ENCODE peak calls at places on chromosomes 4 and X, in four cellular contexts. W, Z, A and R are unnamed samples.

GRCh38 chrX:24506082-24506481 is 41.0 kb downstream of the PDK3 start:
- DNase-seq in W (no peak), Z (peak; percentile 28), A (no peak), R (peak; percentile 62)

GRCh38 chr4:163762756-163763155 is 268.3 kb downstream of the TMA16 start:
- DNase-seq in W (no peak), Z (no peak), A (no peak), R (no peak)

GRCh38 chr4:182862921-182863320 is 54.3 kb downstream of the DCTD start:
- DNase-seq in W (no peak), Z (no peak), A (no peak), R (no peak)

GRCh38 chr4:69096111-69096656 is at the start of gene UGT2B7:
- DNase-seq in W (no peak), Z (peak; percentile 29), A (no peak), R (no peak)

GRCh38 chr4:133868856-133869255 is 332.7 kb downstream of the PABPC4L start:
- DNase-seq in W (no peak), Z (no peak), A (no peak), R (no peak)

GRCh38 chrX:10138726-10139125 is 18.0 kb upstream of the CLCN4 start:
- DNase-seq in W (no peak), Z (no peak), A (no peak), R (no peak)

GRCh38 chr4:126306152-126306869 is 991.6 kb downstream of the FAT4 start:
- DNase-seq in W (no peak), Z (no peak), A (no peak), R (no peak)

GRCh38 chrX:103883533-103883932 is 51.5 kb upstream of the RAB9B start:
- DNase-seq in W (no peak), Z (no peak), A (no peak), R (no peak)

GRCh38 chr4:577499-578450 is 1.7 kb upstream of the TMEM271 start:
- DNase-seq in W (no peak), Z (peak; percentile 8), A (peak; percentile 52), R (no peak)

GRCh38 chrX:129478516-129478915 is 44.8 kb downstream of the SMARCA1 start:
- DNase-seq in W (no peak), Z (peak; percentile 63), A (no peak), R (no peak)

GRCh38 chr4:137310593-137311490 is 221.5 kb downstream of the PCDH18 start:
- DNase-seq in W (no peak), Z (peak; percentile 88), A (peak; percentile 3), R (no peak)

GRCh38 chr4:7425591-7426468 is 8.9 kb downstream of the PSAPL1 start:
- DNase-seq in W (no peak), Z (no peak), A (peak; percentile 21), R (no peak)

GRCh38 chr4:15197005-15197404 is 194.7 kb downstream of the CPEB2 start:
- DNase-seq in W (no peak), Z (peak; percentile 8), A (peak; percentile 35), R (peak; percentile 8)

GRCh38 chr4:44493924-44494323 is 45.3 kb upstream of the KCTD8 start:
- DNase-seq in W (peak; percentile 9), Z (peak; percentile 3), A (peak; percentile 8), R (no peak)

GRCh38 chr4:176259330-176260090 is 9.5 kb downstream of the ASB5 start:
- DNase-seq in W (no peak), Z (peak; percentile 58), A (no peak), R (peak; percentile 39)

GRCh38 chr4:113951263-113951662 is 28.2 kb downstream of the ARSJ start:
- DNase-seq in W (no peak), Z (peak; percentile 68), A (no peak), R (no peak)

GRCh38 chrX:47568656-47569295 is 7.8 kb downstream of the ARAF start:
- DNase-seq in W (no peak), Z (no peak), A (peak; percentile 68), R (no peak)

GRCh38 chr4:182448281-182449151 is 205.3 kb downstream of the TENM3 start:
- DNase-seq in W (peak; percentile 58), Z (peak; percentile 90), A (peak; percentile 97), R (peak; percentile 57)

GRCh38 chrX:110450050-110450449 is 91.4 kb downstream of the RTL9 start:
- DNase-seq in W (peak; percentile 73), Z (peak; percentile 20), A (peak; percentile 77), R (peak; percentile 55)

GRCh38 chrX:130682990-130683389 is 220.0 kb downstream of the ENOX2 start:
- DNase-seq in W (no peak), Z (peak; percentile 37), A (no peak), R (no peak)

GRCh38 chrX:50962156-50962555 is 51.6 kb downstream of the BMP15 start:
- DNase-seq in W (no peak), Z (no peak), A (no peak), R (no peak)

GRCh38 chr4:158050942-158051341 is 121.9 kb downstream of the GASK1B start:
- DNase-seq in W (no peak), Z (no peak), A (no peak), R (no peak)

DNA sequence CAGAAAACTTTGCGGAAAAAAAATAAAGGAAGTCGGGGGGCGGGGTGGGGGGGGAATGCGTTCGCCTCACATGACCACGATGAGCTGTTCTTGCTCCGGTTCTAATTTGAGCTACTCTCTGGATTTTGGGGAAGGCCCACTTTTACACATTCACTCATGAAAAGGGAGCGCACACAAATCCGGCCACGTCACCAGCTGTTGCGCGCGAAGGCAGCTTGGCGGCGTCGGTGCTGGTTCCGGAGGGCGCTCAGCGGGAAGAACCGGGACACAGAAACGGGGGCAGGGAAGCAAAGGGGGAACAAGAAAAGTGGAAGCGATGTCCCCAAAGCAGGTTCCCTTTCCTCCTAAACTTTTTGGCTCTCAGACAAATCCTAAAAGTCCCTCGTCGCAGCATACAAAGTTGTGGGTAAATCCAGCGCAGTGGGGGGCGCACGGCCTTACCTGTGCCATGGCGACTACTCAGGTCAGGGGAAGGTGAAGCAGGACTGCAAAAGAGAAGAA is 590 bp downstream of the ANXA5 start:
- DNase-seq in W (peak; percentile 12), Z (peak; percentile 79), A (peak; percentile 26), R (no peak)
- H2AFZ ChIP-seq in W (peak overlapping the region; percentile 97), Z (peak overlapping the region; percentile 14), A (peak overlapping the region; percentile 31), R (peak overlapping the region; percentile 93)

GRCh38 chr4:170497729-170498128 is 408.0 kb upstream of the AADAT start:
- DNase-seq in W (no peak), Z (no peak), A (no peak), R (no peak)

GRCh38 chr4:170491981-170492380 is 402.2 kb upstream of the AADAT start:
- DNase-seq in W (no peak), Z (no peak), A (no peak), R (no peak)

GRCh38 chr4:170497105-170497504 is 407.3 kb upstream of the AADAT start:
- DNase-seq in W (no peak), Z (no peak), A (peak; percentile 3), R (no peak)
- H2AFZ ChIP-seq in W (no peak overlapping the region), Z (peak overlapping the region; percentile 40), A (peak overlapping the region; percentile 70), R (peak overlapping the region; percentile 78)

GRCh38 chrX:150377010-150377409 is 13.9 kb downstream of the MAMLD1 start:
- DNase-seq in W (no peak), Z (no peak), A (no peak), R (no peak)
- H2AFZ ChIP-seq in W (no peak overlapping the region), Z (no peak overlapping the region), A (no peak overlapping the region), R (no peak overlapping the region)

GRCh38 chr4:20883677-20884076 is 183.4 kb downstream of the PACRGL start:
- DNase-seq in W (no peak), Z (no peak), A (peak; percentile 30), R (no peak)

GRCh38 chr4:20878806-20879205 is 178.5 kb downstream of the PACRGL start:
- DNase-seq in W (no peak), Z (no peak), A (no peak), R (no peak)

GRCh38 chr4:20881658-20882057 is 181.4 kb downstream of the PACRGL start:
- DNase-seq in W (no peak), Z (no peak), A (no peak), R (no peak)

GRCh38 chr4:20883231-20883630 is 183.0 kb downstream of the PACRGL start:
- DNase-seq in W (no peak), Z (no peak), A (no peak), R (no peak)

DNA sequence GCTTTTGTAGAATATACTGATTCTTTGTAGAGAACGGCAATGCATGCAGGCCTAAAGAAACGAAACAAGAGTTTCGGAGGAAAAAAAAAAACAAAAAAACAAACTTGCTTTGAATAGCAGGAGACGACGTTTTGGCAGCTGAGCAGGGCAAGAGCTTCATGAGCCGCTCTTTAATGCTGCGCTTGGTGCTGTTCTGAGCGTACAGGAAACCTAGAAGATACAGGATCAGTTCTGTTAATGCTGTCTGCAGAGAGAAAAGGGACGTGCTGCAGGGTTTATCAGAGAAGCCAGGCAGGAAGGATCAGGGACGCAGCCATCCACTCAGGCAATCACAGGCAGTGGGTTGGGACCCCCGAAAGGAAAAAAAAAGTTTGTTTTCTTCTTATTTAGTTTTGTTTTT is 182.2 kb downstream of the PACRGL start:
- DNase-seq in W (no peak), Z (no peak), A (peak; percentile 14), R (no peak)
- H2AFZ ChIP-seq in W (no peak overlapping the region), Z (no peak overlapping the region), A (no peak overlapping the region), R (no peak overlapping the region)

GRCh38 chr4:147447820-147448219 is 33.1 kb upstream of the EDNRA start:
- DNase-seq in W (no peak), Z (peak; percentile 26), A (no peak), R (no peak)

GRCh38 chr4:147456706-147457105 is 24.2 kb upstream of the EDNRA start:
- DNase-seq in W (no peak), Z (no peak), A (no peak), R (no peak)

DNA sequence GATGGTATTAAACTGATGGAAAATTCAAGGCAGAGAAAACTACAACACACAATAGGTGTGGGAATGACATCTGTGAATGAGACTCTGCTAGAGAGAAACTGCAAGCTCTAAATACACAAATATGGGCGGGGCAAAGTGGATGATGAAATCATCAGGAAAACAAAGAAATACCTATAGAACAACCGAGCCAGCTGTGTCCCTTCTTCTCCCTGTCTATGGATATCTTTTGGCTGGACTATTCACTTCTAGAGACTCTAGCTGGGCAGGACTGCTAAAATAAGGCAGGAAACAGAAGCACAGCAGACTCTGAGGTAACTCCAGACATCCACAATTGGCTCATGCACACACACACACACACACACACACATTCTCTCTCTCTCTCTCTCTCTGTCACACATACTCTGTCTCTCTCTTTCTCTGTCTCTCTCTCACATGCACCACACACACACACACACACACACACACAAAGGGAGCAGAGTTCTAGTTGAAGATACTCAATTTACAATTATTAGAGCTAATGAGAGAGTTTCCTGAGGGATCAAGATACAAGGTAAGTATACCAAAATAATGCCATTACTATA is 27.2 kb upstream of the EDNRA start:
- DNase-seq in W (no peak), Z (peak; percentile 25), A (no peak), R (no peak)
- H2AFZ ChIP-seq in W (no peak overlapping the region), Z (no peak overlapping the region), A (no peak overlapping the region), R (no peak overlapping the region)

GRCh38 chr4:53764761-53765490 is 173.6 kb upstream of the LNX1 start:
- DNase-seq in W (no peak), Z (peak; percentile 50), A (no peak), R (no peak)
- H2AFZ ChIP-seq in W (no peak overlapping the region), Z (no peak overlapping the region), A (peak overlapping the region; percentile 85), R (no peak overlapping the region)

DNA sequence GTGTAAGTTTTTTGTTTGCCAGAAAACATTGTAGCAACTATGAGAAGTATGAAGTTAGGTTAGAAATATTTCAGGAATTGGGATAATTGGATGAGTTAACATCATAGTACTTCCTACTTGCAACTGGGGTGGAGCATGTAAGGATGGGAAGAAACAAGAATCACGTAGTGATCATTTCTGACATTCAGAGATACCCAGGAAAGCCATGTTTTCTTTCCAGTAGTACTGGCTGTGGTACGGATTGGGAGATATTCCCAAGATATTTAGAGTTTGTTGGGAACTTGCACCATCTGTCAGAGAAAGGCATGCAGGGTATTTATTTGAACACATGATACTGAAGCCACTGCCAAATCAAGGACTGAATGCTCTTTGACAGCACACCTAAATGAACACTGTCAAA is 87.6 kb upstream of the SLC4A4 start:
- DNase-seq in W (no peak), Z (peak; percentile 70), A (no peak), R (no peak)
- H2AFZ ChIP-seq in W (no peak overlapping the region), Z (no peak overlapping the region), A (no peak overlapping the region), R (no peak overlapping the region)

GRCh38 chr4:186201535-186202230 is 10.3 kb downstream of the CYP4V2 start:
- DNase-seq in W (peak; percentile 39), Z (no peak), A (peak; percentile 60), R (no peak)
- H2AFZ ChIP-seq in W (peak overlapping the region; percentile 41), Z (no peak overlapping the region), A (no peak overlapping the region), R (no peak overlapping the region)